ENCODE peak calls at places on chromosomes 3 and 15, in nine cellular contexts. G is GM13977, K is left cardiac atrium, Q is AG04449, L is HT-29, J is ELR, V is naive B cell, H is Kasumi-1, P is NCI-H1092 treated with DMSO at 0.1 percent for 48 hours. C is an unnamed sample.

GRCh38 chr3:60877188-60877587 is 374.1 kb downstream of the FHIT start:
- DNase-seq in P (no peak), G (no peak), H (no peak), L (no peak), J (no peak), V (no peak), Q (no peak), K (no peak), C (no peak)

GRCh38 chr15:40960926-40961325 is 7.7 kb downstream of the CHAC1 start:
- DNase-seq in H (no peak), K (no peak), L (peak), P (no peak), J (peak), V (no peak), G (no peak), Q (no peak), C (no peak)

GRCh38 chr15:75646944-75647364 is 758 bp upstream of the SNX33 start:
- DNase-seq in K (no peak), G (peak), H (no peak), V (no peak), Q (no peak), L (peak), P (no peak), J (no peak), C (no peak)

GRCh38 chr3:99767341-99767740 is 50.3 kb upstream of the CMSS1 start:
- DNase-seq in H (no peak), J (no peak), K (no peak), P (no peak), Q (no peak), L (no peak), V (no peak), G (no peak), C (no peak)

GRCh38 chr3:140233702-140234101 is 298.7 kb downstream of the CLSTN2 start:
- DNase-seq in P (no peak), G (no peak), K (no peak), Q (no peak), H (no peak), V (no peak), L (no peak), J (no peak), C (no peak)

GRCh38 chr3:72661115-72661457 is 187.2 kb downstream of the SHQ1 start:
- DNase-seq in P (peak), J (peak), G (no peak), H (no peak), V (no peak), Q (peak), L (no peak), K (peak), C (peak)

GRCh38 chr3:172520332-172520831 is 2.8 kb downstream of the TNFSF10 start:
- DNase-seq in J (peak), V (no peak), G (peak), K (no peak), H (no peak), L (peak), Q (peak), P (no peak), C (peak)

GRCh38 chr3:134624537-134625287 is 26.1 kb downstream of the KY start:
- DNase-seq in P (no peak), L (no peak), K (no peak), H (no peak), Q (no peak), G (no peak), V (no peak), J (no peak), C (no peak)

GRCh38 chr15:87752250-87752951 is 504.1 kb downstream of the NTRK3 start:
- DNase-seq in K (no peak), P (peak), V (no peak), J (peak), Q (peak), L (no peak), H (no peak), G (no peak), C (peak)

GRCh38 chr3:85783331-85783730 is 824.5 kb downstream of the CADM2 start:
- DNase-seq in Q (no peak), G (no peak), K (no peak), L (no peak), P (peak), H (no peak), J (no peak), V (no peak), C (no peak)

GRCh38 chr3:59451800-59452741 is 402.2 kb upstream of the CFAP20DC start:
- DNase-seq in H (no peak), V (no peak), K (no peak), P (no peak), G (no peak), L (no peak), Q (no peak), J (no peak), C (no peak)

GRCh38 chr3:149152420-149152819 is 23.0 kb downstream of the HPS3 start:
- DNase-seq in L (no peak), Q (no peak), J (peak), K (no peak), V (no peak), P (no peak), G (peak), H (no peak), C (peak)

GRCh38 chr3:72310028-72310987 is 525.4 kb upstream of the PROK2 start:
- DNase-seq in Q (peak), L (peak), G (peak), H (peak), J (peak), K (peak), V (peak), P (peak), C (no peak)

GRCh38 chr3:111763101-111763500 is 96.0 kb upstream of the PHLDB2 start:
- DNase-seq in P (no peak), L (no peak), Q (no peak), V (no peak), G (no peak), H (no peak), J (no peak), K (no peak), C (peak)

GRCh38 chr3:62361824-62362223 is 11.5 kb downstream of the FEZF2 start:
- DNase-seq in L (no peak), Q (no peak), G (no peak), K (no peak), J (no peak), V (no peak), H (no peak), P (no peak), C (no peak)

GRCh38 chr3:73709712-73710111 is 85.0 kb upstream of the PDZRN3 start:
- DNase-seq in L (no peak), Q (no peak), V (no peak), H (no peak), P (no peak), G (no peak), K (no peak), J (no peak), C (no peak)

GRCh38 chr15:74788042-74788715 is 6.3 kb downstream of the CSK start:
- DNase-seq in K (no peak), H (peak), L (no peak), P (no peak), J (no peak), G (no peak), V (no peak), Q (no peak), C (no peak)

GRCh38 chr3:139187648-139188047 is 143.0 kb upstream of the PRR23C start:
- DNase-seq in J (no peak), V (no peak), G (no peak), P (no peak), H (no peak), K (no peak), Q (no peak), L (peak), C (no peak)

GRCh38 chr15:64429448-64429847 is 30.9 kb upstream of the ZNF609 start:
- DNase-seq in H (no peak), G (no peak), P (no peak), L (no peak), Q (no peak), V (no peak), K (no peak), J (no peak), C (no peak)

GRCh38 chr3:176953106-176954080 is 243.9 kb downstream of the TBL1XR1 start:
- DNase-seq in Q (peak), V (no peak), G (no peak), K (peak), L (peak), H (no peak), P (peak), J (no peak), C (peak)

GRCh38 chr3:94234177-94234788 is 171.4 kb downstream of the NSUN3 start:
- DNase-seq in K (no peak), Q (peak), G (peak), P (peak), J (peak), V (no peak), L (peak), H (peak), C (peak)

C was measured in NCI-H226.